ENCODE peak calls at places on chromosomes 5 and 9, in eight cellular contexts. U is GM12878, C is Karpas-422, P is IMR-90, O is A549, A is endothelial cell of umbilical vein, E is GM23248, V is mammary epithelial cell. K is an unnamed sample.

GRCh38 chr9:115126406-115126805 is 8.4 kb upstream of the TNC start:
- DNase-seq in C (no peak), E (no peak), P (no peak), A (no peak), U (no peak), V (no peak), O (no peak), K (no peak)

GRCh38 chr9:128034821-128035764 is 32.0 kb downstream of the NAIF1 start:
- DNase-seq in C (peak; percentile 90), A (peak; percentile 84), E (peak; percentile 85), P (peak; percentile 71), U (peak; percentile 60), V (peak; percentile 80), O (peak; percentile 89), K (peak; percentile 59)

GRCh38 chr9:105309531-105309931 is 65.1 kb downstream of the SLC44A1 start:
- DNase-seq in A (peak; percentile 74), V (no peak), E (peak; percentile 78), C (no peak), P (no peak), O (no peak), U (no peak), K (no peak)

GRCh38 chr9:109129470-109130197 is 9.9 kb upstream of the TMEM245 start:
- DNase-seq in A (no peak), O (no peak), V (no peak), C (no peak), U (no peak), E (no peak), P (no peak), K (no peak)

GRCh38 chr5:115415143-115415491 is 118.7 kb upstream of the CCDC112 start:
- DNase-seq in V (peak; percentile 90), U (no peak), C (no peak), A (peak; percentile 57), O (peak; percentile 23), P (peak; percentile 82), E (peak; percentile 79), K (no peak)

GRCh38 chr9:109115931-109116541 is 3.7 kb downstream of the TMEM245 start:
- DNase-seq in A (no peak), O (no peak), E (no peak), P (no peak), U (no peak), C (no peak), V (no peak), K (no peak)

GRCh38 chr5:151596839-151597539 is 5.9 kb upstream of the FAT2 start:
- DNase-seq in C (no peak), P (no peak), O (no peak), A (no peak), U (no peak), E (no peak), V (no peak), K (no peak)

GRCh38 chr9:90037136-90037797 is 432.5 kb downstream of the GADD45G start:
- DNase-seq in A (no peak), P (no peak), U (no peak), E (no peak), C (no peak), V (no peak), O (no peak), K (no peak)

GRCh38 chr9:68643901-68644809 is 60.9 kb upstream of the PIP5K1B start:
- DNase-seq in O (no peak), U (peak; percentile 63), A (no peak), P (no peak), C (peak; percentile 77), V (no peak), E (no peak), K (no peak)

GRCh38 chr9:133824802-133825186 is 86.6 kb upstream of the SARDH start:
- DNase-seq in C (no peak), A (no peak), O (no peak), E (no peak), U (no peak), V (no peak), P (no peak), K (no peak)

GRCh38 chr5:91136271-91136670 is 246.8 kb downstream of the ARRDC3 start:
- DNase-seq in E (no peak), O (no peak), V (peak; percentile 72), P (peak; percentile 14), A (no peak), C (no peak), U (no peak), K (no peak)

GRCh38 chr9:134068742-134069535 is 1.1 kb upstream of the BRD3 start:
- DNase-seq in P (peak; percentile 6), U (no peak), V (no peak), O (no peak), E (peak; percentile 30), C (no peak), A (peak; percentile 57), K (no peak)

GRCh38 chr5:156534906-156535305 is 207.9 kb downstream of the SGCD start:
- DNase-seq in U (no peak), A (no peak), P (peak; percentile 45), O (no peak), V (no peak), E (peak; percentile 78), C (no peak), K (no peak)

GRCh38 chr5:160348080-160348479 is 22.3 kb downstream of the C1QTNF2 start:
- DNase-seq in C (no peak), A (no peak), U (no peak), P (no peak), E (no peak), O (no peak), V (no peak), K (no peak)

GRCh38 chr9:75064307-75065025 is 23.5 kb downstream of the NMRK1 start:
- DNase-seq in U (no peak), A (no peak), C (no peak), E (peak; percentile 88), P (peak; percentile 72), O (no peak), V (peak; percentile 32), K (no peak)

GRCh38 chr5:149205625-149206523 is 64.6 kb downstream of the ABLIM3 start:
- DNase-seq in A (no peak), O (no peak), U (no peak), P (peak; percentile 93), E (peak; percentile 62), C (no peak), V (no peak), K (no peak)

GRCh38 chr5:112264666-112265065 is 154.4 kb downstream of the EPB41L4A start:
- DNase-seq in E (no peak), V (no peak), O (no peak), C (no peak), U (no peak), P (no peak), A (no peak), K (no peak)

GRCh38 chr5:156383510-156383909 is 56.5 kb downstream of the SGCD start:
- DNase-seq in C (no peak), P (peak; percentile 90), O (no peak), E (peak; percentile 90), A (no peak), V (no peak), U (no peak), K (no peak)

GRCh38 chr5:173474881-173475287 is 141.6 kb downstream of the BOD1 start:
- DNase-seq in E (peak; percentile 91), C (no peak), P (peak; percentile 94), A (no peak), V (no peak), O (no peak), U (no peak), K (no peak)

GRCh38 chr9:2568689-2569088 is 52.9 kb upstream of the VLDLR start:
- DNase-seq in A (no peak), C (no peak), O (no peak), E (no peak), U (no peak), P (no peak), V (no peak), K (no peak)

GRCh38 chr9:2565676-2566340 is 55.8 kb upstream of the VLDLR start:
- DNase-seq in A (no peak), E (no peak), P (no peak), V (no peak), O (no peak), C (peak; percentile 27), U (no peak), K (no peak)

GRCh38 chr9:2567922-2568321 is 53.7 kb upstream of the VLDLR start:
- DNase-seq in V (peak; percentile 9), E (peak; percentile 47), C (no peak), P (no peak), A (no peak), U (no peak), O (no peak), K (no peak)

GRCh38 chr9:2574215-2574614 is 47.4 kb upstream of the VLDLR start:
- DNase-seq in A (no peak), O (no peak), E (peak; percentile 16), V (peak; percentile 25), U (no peak), P (no peak), C (no peak), K (no peak)

GRCh38 chr9:2570615-2571479 is 50.7 kb upstream of the VLDLR start:
- DNase-seq in O (peak; percentile 8), U (peak; percentile 78), E (peak; percentile 45), P (peak; percentile 62), A (peak; percentile 21), C (peak; percentile 63), V (peak; percentile 65), K (peak; percentile 35)
- H3K4me2 ChIP-seq in O (peak overlapping the region; percentile 72), U (no peak overlapping the region), E (no peak overlapping the region), P (peak overlapping the region; percentile 57), A (no peak overlapping the region), C (no peak overlapping the region), V (peak overlapping the region; percentile 48), K (no peak overlapping the region)

GRCh38 chr9:113957778-113958430 is 81.8 kb downstream of the ZNF618 start:
- DNase-seq in U (no peak), C (no peak), O (peak; percentile 52), V (peak; percentile 75), E (peak; percentile 85), A (peak; percentile 77), P (peak; percentile 94), K (no peak)
- H3K4me3 ChIP-seq in U (no peak overlapping the region), C (no peak overlapping the region), O (no peak overlapping the region), V (no peak overlapping the region), E (peak overlapping the region; percentile 38), A (no peak overlapping the region), P (no peak overlapping the region), K (no peak overlapping the region)

DNA sequence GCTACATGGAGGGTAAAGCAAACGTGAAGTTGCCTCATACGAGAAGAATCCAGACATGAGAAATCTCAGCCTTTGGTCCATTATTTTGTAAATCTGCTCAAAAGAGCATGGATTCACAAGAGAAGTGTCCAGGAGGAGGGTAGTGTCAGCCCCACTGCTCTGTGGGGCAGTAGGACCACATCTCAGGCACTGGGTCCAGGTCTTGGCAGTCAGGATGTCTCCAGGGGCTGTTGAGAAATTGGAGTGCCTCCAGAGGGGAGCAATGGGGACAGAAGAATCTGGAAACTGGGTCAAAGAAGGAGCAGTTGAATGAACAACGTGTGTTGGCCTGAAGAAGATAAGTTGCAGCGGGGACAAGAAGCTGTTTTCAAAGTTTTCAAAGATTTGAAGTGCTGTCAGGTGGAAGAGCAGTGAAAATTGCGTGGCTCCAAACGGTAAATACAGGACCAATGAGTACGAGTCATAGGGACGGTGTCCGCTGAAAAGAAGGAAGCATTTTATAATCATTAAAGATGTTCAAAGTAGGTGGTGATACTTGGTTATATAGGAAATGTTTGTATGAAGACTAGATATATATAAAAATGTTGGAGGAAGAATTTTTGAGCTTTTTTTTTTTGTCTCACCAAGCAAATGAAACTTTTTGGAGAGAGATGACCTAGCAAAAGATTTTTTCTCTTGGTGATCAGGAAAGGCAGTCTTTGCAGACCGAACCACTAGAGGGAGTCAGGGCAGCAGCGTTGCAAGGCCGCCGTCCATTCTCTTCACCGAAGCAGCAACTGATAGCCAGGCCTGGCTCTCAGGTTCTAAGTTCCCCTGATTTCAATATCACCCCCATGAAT is 57.1 kb upstream of the ZBED3 start:
- DNase-seq in V (peak; percentile 46), U (peak; percentile 13), P (peak; percentile 79), O (peak; percentile 55), E (peak; percentile 90), A (peak; percentile 66), C (peak; percentile 78), K (peak; percentile 6)
- H3K4me2 ChIP-seq in V (no peak overlapping the region), U (no peak overlapping the region), P (no peak overlapping the region), O (peak overlapping the region; percentile 46), E (no peak overlapping the region), A (no peak overlapping the region), C (no peak overlapping the region), K (no peak overlapping the region)

GRCh38 chr5:56176155-56176798 is 56.9 kb downstream of the ANKRD55 start:
- DNase-seq in V (no peak), U (no peak), A (no peak), P (peak; percentile 76), O (no peak), C (no peak), E (peak; percentile 83), K (no peak)
- H3K4me3 ChIP-seq in V (no peak overlapping the region), U (no peak overlapping the region), A (no peak overlapping the region), P (no peak overlapping the region), O (no peak overlapping the region), C (no peak overlapping the region), E (peak overlapping the region; percentile 19), K (no peak overlapping the region)

K was measured in DND-41.